ENCODE peak calls at places on chromosomes 1 and 21, in eight cellular contexts. P, Z, S, T, V, Y, X and R are unnamed samples.

GRCh38 chr1:156119503-156120209 is 5.1 kb downstream of the LMNA start:
- DNase-seq in Y (peak), Z (no peak), S (no peak), T (no peak), V (no peak), X (no peak), P (no peak), R (no peak)

GRCh38 chr1:25615563-25616079 is 970 bp upstream of the MAN1C1 start:
- DNase-seq in Y (no peak), P (no peak), V (no peak), S (no peak), Z (no peak), T (no peak), X (no peak), R (no peak)

GRCh38 chr1:3292868-3293562 is 161.4 kb upstream of the ARHGEF16 start:
- DNase-seq in V (no peak), P (no peak), Z (no peak), S (no peak), T (no peak), X (no peak), Y (no peak), R (no peak)

GRCh38 chr1:161174911-161175310 is 2.4 kb downstream of the B4GALT3 start:
- DNase-seq in P (no peak), V (no peak), X (no peak), S (no peak), Z (no peak), T (no peak), Y (no peak), R (no peak)

GRCh38 chr1:204616683-204617082 is 68.9 kb downstream of the LRRN2 start:
- DNase-seq in T (no peak), Y (no peak), X (no peak), S (no peak), P (no peak), V (no peak), Z (no peak), R (no peak)

GRCh38 chr1:8063298-8064068 is 37.4 kb upstream of the ERRFI1 start:
- DNase-seq in Z (no peak), S (no peak), V (no peak), X (no peak), P (no peak), Y (no peak), T (no peak), R (no peak)

GRCh38 chr1:117821382-117821755 is 108.1 kb downstream of the GDAP2 start:
- DNase-seq in S (no peak), Y (no peak), V (no peak), T (no peak), X (no peak), Z (no peak), P (no peak), R (no peak)

GRCh38 chr1:9942939-9943807 is at the start of the genes LZIC and NMNAT1:
- DNase-seq in T (peak), Z (peak), V (peak), X (peak), Y (peak), S (peak), P (peak), R (peak)

GRCh38 chr1:212238552-212238951 is 46.7 kb upstream of the PPP2R5A start:
- DNase-seq in P (no peak), V (no peak), Y (peak), Z (no peak), X (no peak), S (no peak), T (no peak), R (no peak)

GRCh38 chr21:36075171-36075570 is 5.3 kb downstream of the CBR1 start:
- DNase-seq in V (no peak), Z (no peak), T (no peak), P (no peak), S (no peak), Y (no peak), X (no peak), R (no peak)

GRCh38 chr1:4825841-4826450 is 171.5 kb downstream of the AJAP1 start:
- DNase-seq in V (no peak), T (no peak), P (no peak), Y (no peak), Z (peak), X (no peak), S (no peak), R (no peak)

GRCh38 chr1:22607154-22607553 is 29.3 kb upstream of the C1QA start:
- DNase-seq in Z (no peak), S (no peak), T (no peak), X (no peak), P (no peak), Y (no peak), V (no peak), R (no peak)